ENCODE peak calls at places on chromosomes 3 and 15, in four cellular contexts. L is body of pancreas, F is OCI-LY7, R is lower lobe of right lung. N is an unnamed sample.

GRCh38 chr3:35671483-35671882 is 32.2 kb downstream of the ARPP21 start:
- DNase-seq in F (peak; percentile 20), L (no peak), R (no peak), N (no peak)

GRCh38 chr3:156687023-156687422 is 12.6 kb downstream of the TIPARP start:
- DNase-seq in R (no peak), L (no peak), F (peak; percentile 29), N (no peak)

GRCh38 chr3:128548426-128549282 is 55.7 kb upstream of the GATA2 start:
- DNase-seq in F (no peak), R (no peak), L (no peak), N (peak; percentile 23)

GRCh38 chr3:160822931-160823330 is 66.9 kb downstream of the PPM1L start:
- DNase-seq in L (no peak), R (no peak), F (no peak), N (no peak)

GRCh38 chr3:156677120-156677479 is 2.7 kb downstream of the TIPARP start:
- DNase-seq in L (no peak), F (no peak), R (no peak), N (no peak)

GRCh38 chr3:39294446-39295183 is 14.8 kb upstream of the CX3CR1 start:
- DNase-seq in L (no peak), R (no peak), F (no peak), N (peak; percentile 39)

GRCh38 chr15:97909291-97909891 is 51.1 kb upstream of the ARRDC4 start:
- DNase-seq in R (peak; percentile 63), L (peak; percentile 74), F (peak; percentile 51), N (peak; percentile 49)

GRCh38 chr3:111045564-111045963 is 26.1 kb upstream of the NECTIN3 start:
- DNase-seq in F (no peak), R (no peak), L (no peak), N (peak; percentile 6)

GRCh38 chr3:68123231-68123630 is 468.8 kb upstream of the SUCLG2 start:
- DNase-seq in L (no peak), R (no peak), F (no peak), N (no peak)

GRCh38 chr3:101229681-101230080 is 90.7 kb downstream of the IMPG2 start:
- DNase-seq in F (no peak), L (no peak), R (no peak), N (no peak)

GRCh38 chr3:84836961-84837360 is 121.8 kb upstream of the CADM2 start:
- DNase-seq in L (peak; percentile 44), F (no peak), R (peak; percentile 78), N (no peak)

GRCh38 chr15:39788800-39789565 is 6.3 kb upstream of the FSIP1 start:
- DNase-seq in F (no peak), L (no peak), R (no peak), N (no peak)

GRCh38 chr3:169133178-169134161 is 530.0 kb downstream of the MECOM start:
- DNase-seq in R (no peak), F (no peak), L (no peak), N (peak; percentile 44)
- TF ChIP-seq CTCF in R (peak; percentile 41), F (peak; percentile 68), L (peak; percentile 28), N (peak; percentile 50)

GRCh38 chr3:171028025-171028778 is 1.7 kb upstream of the SLC2A2 start:
- DNase-seq in L (peak; percentile 35), F (no peak), R (peak; percentile 53), N (peak; percentile 89)
- H3K4me3 ChIP-seq in L (no peak overlapping the region), F (no peak overlapping the region), R (peak overlapping the region; percentile 27), N (peak overlapping the region; percentile 26)

DNA sequence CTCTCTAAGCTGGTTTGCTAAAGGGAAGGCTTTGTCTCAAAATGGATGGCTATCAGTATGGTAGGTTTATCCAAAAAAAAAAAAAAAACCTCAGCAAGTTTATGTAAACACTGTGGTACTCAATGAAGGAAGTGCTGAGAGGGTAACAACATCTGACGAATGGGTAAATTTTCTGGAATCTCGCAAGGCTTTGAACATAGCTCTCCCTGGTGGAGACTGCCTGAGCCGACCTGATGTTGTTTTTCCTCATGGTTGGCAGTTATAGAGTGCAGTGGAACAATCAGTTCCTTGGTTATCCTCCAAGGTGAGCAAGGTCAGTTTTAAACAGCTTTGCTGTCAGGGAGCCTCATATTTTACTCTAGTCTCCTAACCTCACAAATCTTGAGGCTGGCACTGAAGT is 94.6 kb downstream of the ZPLD1 start:
- DNase-seq in F (peak; percentile 2), L (no peak), R (no peak), N (peak; percentile 25)
- TF ChIP-seq CTCF in F (peak; percentile 29), L (no peak), R (peak; percentile 7), N (peak; percentile 65)

GRCh38 chr3:36969540-36970432 is 23.1 kb downstream of the EPM2AIP1 start:
- DNase-seq in F (peak; percentile 79), R (no peak), L (no peak), N (peak; percentile 45)
- H3K4me3 ChIP-seq in F (no peak overlapping the region), R (no peak overlapping the region), L (no peak overlapping the region), N (no peak overlapping the region)

DNA sequence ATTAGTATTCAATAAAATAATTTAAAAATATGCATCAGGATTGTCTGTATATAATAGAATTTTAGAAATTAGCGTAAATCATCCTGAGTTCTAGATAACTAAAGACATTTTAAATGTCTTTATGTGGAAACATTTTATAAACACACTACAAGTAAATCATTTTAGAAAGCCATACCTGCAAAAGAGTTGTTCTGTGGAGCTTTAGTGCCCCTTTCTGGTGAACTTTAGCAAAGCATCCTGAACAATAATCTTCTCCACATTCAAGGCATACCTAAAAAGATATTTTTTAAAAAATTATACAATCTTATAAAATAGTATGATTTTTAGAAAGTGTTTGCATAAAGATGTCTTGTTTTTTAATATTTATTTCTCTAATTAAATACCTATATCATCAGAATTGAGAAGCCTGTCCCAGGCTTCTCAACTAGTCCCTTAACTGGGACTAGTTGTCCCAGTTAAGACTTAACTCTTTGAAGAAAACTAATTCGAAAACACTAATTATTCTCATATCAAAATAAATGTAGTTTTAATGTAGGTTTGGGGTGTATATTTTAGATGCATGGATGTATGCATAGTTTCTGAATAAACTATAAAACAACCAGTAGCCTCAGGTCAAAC is 29.7 kb downstream of the ZBBX start:
- DNase-seq in R (no peak), L (no peak), F (peak; percentile 25), N (peak; percentile 43)
- TF ChIP-seq CTCF in R (peak; percentile 45), L (peak; percentile 60), F (peak; percentile 78), N (peak; percentile 54)

DNA sequence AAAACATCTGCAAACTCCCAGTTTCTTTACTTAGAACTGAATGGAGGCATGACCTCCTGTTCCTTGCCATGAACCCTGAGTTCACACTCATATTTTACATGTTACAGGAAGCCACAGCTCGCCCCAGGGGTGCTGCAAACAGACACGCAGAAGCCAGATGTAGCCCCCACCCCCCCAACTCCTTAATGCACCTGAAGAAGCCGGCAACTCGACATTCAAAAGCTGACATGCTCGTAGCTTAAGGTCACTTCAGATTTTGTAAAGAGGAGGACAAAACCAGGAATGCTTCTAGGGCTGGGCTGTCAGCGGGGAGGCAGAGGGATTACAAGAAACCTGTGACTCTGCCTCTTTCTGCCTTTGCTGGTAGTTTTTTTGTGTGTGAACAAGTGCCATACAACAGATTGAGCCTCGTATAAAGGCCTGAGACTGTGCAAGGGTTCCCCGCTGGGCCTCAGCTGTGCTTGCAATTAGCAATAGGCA is 42.0 kb upstream of the FEZF2 start:
- DNase-seq in L (no peak), R (no peak), F (no peak), N (no peak)
- H3K4me3 ChIP-seq in L (no peak overlapping the region), R (no peak overlapping the region), F (no peak overlapping the region), N (no peak overlapping the region)

N was measured in astrocyte of the spinal cord.